ENCODE peak calls at places on chromosomes 11 and 22, in four cellular contexts. One of them, this sample, is unnamed.
A peak's percentile ranks its signal among the peaks of the same experiment; 100 is the strongest.

GRCh38 chr11:77387701-77388100 is 86.2 kb downstream of the PAK1 start:
- DNase-seq in NCI-H2171: no peak
- DNase-seq in H4: no peak
- DNase-seq in stimulated activated CD4-positive, alpha-beta T cell treated with anti-CD3 and anti-CD28 coated beads, Interleukin-1b, Interleukin-23, amount 100 ng/mL, for 1 hour: no peak
- DNase-seq in this sample: no peak

GRCh38 chr11:73463359-73463758 is 87.2 kb downstream of the RELT start:
- DNase-seq in NCI-H2171: no peak
- DNase-seq in H4: no peak
- DNase-seq in stimulated activated CD4-positive, alpha-beta T cell treated with anti-CD3 and anti-CD28 coated beads, Interleukin-1b, Interleukin-23, amount 100 ng/mL, for 1 hour: no peak
- DNase-seq in this sample: no peak

GRCh38 chr22:20647586-20648305 is 126.2 kb upstream of the SERPIND1 start:
- DNase-seq in NCI-H2171: no peak
- DNase-seq in H4: no peak
- DNase-seq in stimulated activated CD4-positive, alpha-beta T cell treated with anti-CD3 and anti-CD28 coated beads, Interleukin-1b, Interleukin-23, amount 100 ng/mL, for 1 hour: no peak
- DNase-seq in this sample: no peak

GRCh38 chr11:30789270-30789669 is 203.1 kb upstream of the MPPED2 start:
- DNase-seq in NCI-H2171: no peak
- DNase-seq in H4: peak; percentile 77
- DNase-seq in stimulated activated CD4-positive, alpha-beta T cell treated with anti-CD3 and anti-CD28 coated beads, Interleukin-1b, Interleukin-23, amount 100 ng/mL, for 1 hour: no peak
- DNase-seq in this sample: peak; percentile 2

GRCh38 chr11:122440783-122441701 is 214.5 kb upstream of the UBASH3B start:
- DNase-seq in NCI-H2171: no peak
- DNase-seq in H4: no peak
- DNase-seq in stimulated activated CD4-positive, alpha-beta T cell treated with anti-CD3 and anti-CD28 coated beads, Interleukin-1b, Interleukin-23, amount 100 ng/mL, for 1 hour: no peak
- DNase-seq in this sample: no peak

GRCh38 chr11:2814751-2815150 is 70.8 kb downstream of the CDKN1C start:
- DNase-seq in NCI-H2171: no peak
- DNase-seq in H4: no peak
- DNase-seq in stimulated activated CD4-positive, alpha-beta T cell treated with anti-CD3 and anti-CD28 coated beads, Interleukin-1b, Interleukin-23, amount 100 ng/mL, for 1 hour: no peak
- DNase-seq in this sample: no peak

GRCh38 chr11:67022961-67023956 is at the start of gene SYT12:
- DNase-seq in NCI-H2171: no peak
- DNase-seq in H4: no peak
- DNase-seq in stimulated activated CD4-positive, alpha-beta T cell treated with anti-CD3 and anti-CD28 coated beads, Interleukin-1b, Interleukin-23, amount 100 ng/mL, for 1 hour: no peak
- DNase-seq in this sample: no peak

GRCh38 chr11:7516488-7516887 is 2.7 kb downstream of the PPFIBP2 start:
- DNase-seq in NCI-H2171: no peak
- DNase-seq in H4: no peak
- DNase-seq in stimulated activated CD4-positive, alpha-beta T cell treated with anti-CD3 and anti-CD28 coated beads, Interleukin-1b, Interleukin-23, amount 100 ng/mL, for 1 hour: no peak
- DNase-seq in this sample: no peak

GRCh38 chr22:36010913-36011312 is 17.7 kb downstream of the RBFOX2 start:
- DNase-seq in NCI-H2171: peak; percentile 11
- DNase-seq in H4: no peak
- DNase-seq in stimulated activated CD4-positive, alpha-beta T cell treated with anti-CD3 and anti-CD28 coated beads, Interleukin-1b, Interleukin-23, amount 100 ng/mL, for 1 hour: no peak
- DNase-seq in this sample: no peak

GRCh38 chr22:29830585-29830984 is 7.5 kb downstream of the ASCC2 start:
- DNase-seq in NCI-H2171: no peak
- DNase-seq in H4: no peak
- DNase-seq in stimulated activated CD4-positive, alpha-beta T cell treated with anti-CD3 and anti-CD28 coated beads, Interleukin-1b, Interleukin-23, amount 100 ng/mL, for 1 hour: no peak
- DNase-seq in this sample: no peak

GRCh38 chr11:128936546-128937275 is 6.0 kb downstream of the TP53AIP1 start:
- DNase-seq in NCI-H2171: peak; percentile 53
- DNase-seq in H4: no peak
- DNase-seq in stimulated activated CD4-positive, alpha-beta T cell treated with anti-CD3 and anti-CD28 coated beads, Interleukin-1b, Interleukin-23, amount 100 ng/mL, for 1 hour: no peak
- DNase-seq in this sample: no peak

GRCh38 chr11:110433393-110434333 is 3.9 kb downstream of the FDX1 start:
- DNase-seq in NCI-H2171: peak; percentile 23
- DNase-seq in H4: peak; percentile 19
- DNase-seq in stimulated activated CD4-positive, alpha-beta T cell treated with anti-CD3 and anti-CD28 coated beads, Interleukin-1b, Interleukin-23, amount 100 ng/mL, for 1 hour: no peak
- DNase-seq in this sample: no peak

GRCh38 chr11:126917531-126918204 is 82.9 kb downstream of the KIRREL3 start:
- DNase-seq in NCI-H2171: no peak
- DNase-seq in H4: peak; percentile 92
- DNase-seq in stimulated activated CD4-positive, alpha-beta T cell treated with anti-CD3 and anti-CD28 coated beads, Interleukin-1b, Interleukin-23, amount 100 ng/mL, for 1 hour: no peak
- DNase-seq in this sample: peak; percentile 83

GRCh38 chr11:10846664-10847063 is 11.2 kb downstream of the ZBED5 start:
- DNase-seq in NCI-H2171: no peak
- DNase-seq in H4: no peak
- DNase-seq in stimulated activated CD4-positive, alpha-beta T cell treated with anti-CD3 and anti-CD28 coated beads, Interleukin-1b, Interleukin-23, amount 100 ng/mL, for 1 hour: no peak
- DNase-seq in this sample: no peak

GRCh38 chr22:31247726-31248125 is 35.6 kb downstream of the LIMK2 start:
- DNase-seq in NCI-H2171: no peak
- DNase-seq in H4: no peak
- DNase-seq in stimulated activated CD4-positive, alpha-beta T cell treated with anti-CD3 and anti-CD28 coated beads, Interleukin-1b, Interleukin-23, amount 100 ng/mL, for 1 hour: no peak
- DNase-seq in this sample: no peak

GRCh38 chr22:36194971-36195370 is 6.6 kb downstream of the APOL4 start:
- DNase-seq in NCI-H2171: no peak
- DNase-seq in H4: peak; percentile 67
- DNase-seq in stimulated activated CD4-positive, alpha-beta T cell treated with anti-CD3 and anti-CD28 coated beads, Interleukin-1b, Interleukin-23, amount 100 ng/mL, for 1 hour: no peak
- DNase-seq in this sample: peak; percentile 61